ENCODE peak calls at places on chromosome 3, in eight cellular contexts. C is lower leg skin, L is foreskin fibroblast, W is adrenal gland, A is prostate gland, K is left ventricle myocardium inferior, R is transverse colon, N is fibroblast of lung. Y is an unnamed sample.

GRCh38 chr3:23085256-23085655 is 117.9 kb upstream of the UBE2E2 start:
- DNase-seq in C (no peak), L (no peak), W (no peak), A (no peak), K (no peak), R (no peak), N (peak), Y (peak)

GRCh38 chr3:178385280-178385952 is 150.8 kb upstream of the KCNMB2 start:
- DNase-seq in C (no peak), L (peak), W (peak), A (peak), K (no peak), R (no peak), N (peak), Y (no peak)

GRCh38 chr3:107796786-107797185 is 274.0 kb downstream of the BBX start:
- DNase-seq in C (no peak), L (peak), W (no peak), A (no peak), K (no peak), R (no peak), N (peak), Y (peak)

GRCh38 chr3:65902304-65902793 is 136.4 kb downstream of the MAGI1 start:
- DNase-seq in C (peak), L (no peak), W (no peak), A (peak), K (no peak), R (peak), N (peak), Y (no peak)

GRCh38 chr3:66827726-66828125 is 170.4 kb upstream of the KBTBD8 start:
- DNase-seq in C (no peak), L (no peak), W (no peak), A (no peak), K (no peak), R (no peak), N (no peak), Y (no peak)

GRCh38 chr3:187193181-187193580 is 4.1 kb upstream of the RTP1 start:
- DNase-seq in C (no peak), L (no peak), W (no peak), A (no peak), K (no peak), R (no peak), N (peak), Y (no peak)

GRCh38 chr3:150736903-150737832 is 25.8 kb downstream of the SIAH2 start:
- DNase-seq in C (peak), L (peak), W (peak), A (no peak), K (no peak), R (no peak), N (no peak), Y (no peak)

GRCh38 chr3:153768559-153769469 is 352.4 kb upstream of the ARHGEF26 start:
- DNase-seq in C (no peak), L (peak), W (peak), A (peak), K (no peak), R (peak), N (peak), Y (peak)

DNA sequence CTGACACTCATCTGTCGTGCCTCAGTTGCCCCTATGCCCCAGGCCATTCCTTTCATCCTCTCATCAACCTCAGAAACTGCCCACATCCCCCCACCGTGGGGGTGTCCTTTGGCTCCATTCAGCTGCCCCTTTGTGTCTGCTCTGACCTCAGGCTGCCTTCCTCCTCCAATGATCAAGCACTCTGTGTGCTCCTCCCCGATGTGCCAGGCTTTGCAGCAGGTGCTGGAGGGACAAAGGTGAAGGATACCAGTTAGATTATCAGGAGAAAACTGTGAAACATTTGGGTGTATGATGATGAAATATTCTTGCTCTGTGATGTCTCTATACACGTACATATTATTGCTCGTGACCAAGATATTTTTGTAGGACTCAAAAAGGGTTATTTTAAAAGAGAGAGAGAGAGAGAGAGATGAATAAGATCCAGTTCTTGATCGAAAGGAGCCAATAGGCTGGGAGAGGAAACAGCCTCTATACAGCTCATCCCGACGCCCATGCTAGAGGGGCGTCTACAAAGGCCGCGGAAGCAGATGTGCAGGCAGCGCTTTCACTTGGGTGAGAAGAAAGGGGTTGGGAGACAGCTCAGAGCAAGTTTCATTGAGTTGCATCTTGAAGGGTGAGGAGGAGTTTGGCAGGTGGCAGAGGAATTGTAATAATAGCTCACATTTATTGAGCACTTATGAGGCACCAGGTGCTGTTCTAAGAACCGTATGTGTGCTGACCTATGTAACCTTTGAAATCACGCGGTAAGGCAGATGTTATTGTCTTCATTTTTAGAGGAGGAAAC is 28.3 kb upstream of the ADCY5 start:
- DNase-seq in C (peak), L (no peak), W (no peak), A (no peak), K (no peak), R (no peak), N (no peak), Y (no peak)
- H3K4me3 ChIP-seq in C (no peak), L (no peak), W (no peak), A (no peak), K (no peak), R (no peak), N (no peak), Y (no peak)

GRCh38 chr3:143775401-143775970 is 72.8 kb downstream of the SLC9A9 start:
- DNase-seq in C (no peak), L (peak), W (no peak), A (peak), K (no peak), R (no peak), N (peak), Y (no peak)
- TF ChIP-seq CTCF in C (no peak), L (peak), W (peak), A (peak), K (peak), R (peak), N (peak), Y (no peak)

DNA sequence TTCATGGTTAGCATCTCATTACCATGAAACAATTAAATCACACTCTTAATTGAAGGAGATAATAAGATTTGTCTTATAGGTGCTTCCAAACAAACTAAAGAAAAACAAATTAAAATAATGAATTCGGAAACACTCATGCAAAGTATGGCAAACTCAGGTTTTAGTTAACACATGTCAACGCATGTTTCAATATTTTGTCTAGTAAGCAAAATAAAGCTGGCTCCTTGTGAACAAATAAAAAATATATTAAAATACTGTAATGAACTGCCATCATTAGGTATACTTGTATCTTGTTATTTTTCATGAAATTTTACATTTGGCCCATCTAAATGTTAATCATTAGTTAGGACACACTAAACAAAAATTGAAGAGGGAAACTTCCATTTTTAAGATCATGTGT is 519.2 kb downstream of the MECOM start:
- DNase-seq in C (no peak), L (no peak), W (no peak), A (no peak), K (no peak), R (no peak), N (no peak), Y (no peak)
- H3K4me3 ChIP-seq in C (no peak), L (peak), W (no peak), A (no peak), K (peak), R (no peak), N (peak), Y (no peak)

GRCh38 chr3:14411988-14412387 is 9.6 kb downstream of the SLC6A6 start:
- DNase-seq in C (no peak), L (peak), W (no peak), A (no peak), K (no peak), R (no peak), N (no peak), Y (no peak)
- TF ChIP-seq CTCF in C (no peak), L (no peak), W (no peak), A (no peak), K (no peak), R (no peak), N (no peak), Y (peak)

DNA sequence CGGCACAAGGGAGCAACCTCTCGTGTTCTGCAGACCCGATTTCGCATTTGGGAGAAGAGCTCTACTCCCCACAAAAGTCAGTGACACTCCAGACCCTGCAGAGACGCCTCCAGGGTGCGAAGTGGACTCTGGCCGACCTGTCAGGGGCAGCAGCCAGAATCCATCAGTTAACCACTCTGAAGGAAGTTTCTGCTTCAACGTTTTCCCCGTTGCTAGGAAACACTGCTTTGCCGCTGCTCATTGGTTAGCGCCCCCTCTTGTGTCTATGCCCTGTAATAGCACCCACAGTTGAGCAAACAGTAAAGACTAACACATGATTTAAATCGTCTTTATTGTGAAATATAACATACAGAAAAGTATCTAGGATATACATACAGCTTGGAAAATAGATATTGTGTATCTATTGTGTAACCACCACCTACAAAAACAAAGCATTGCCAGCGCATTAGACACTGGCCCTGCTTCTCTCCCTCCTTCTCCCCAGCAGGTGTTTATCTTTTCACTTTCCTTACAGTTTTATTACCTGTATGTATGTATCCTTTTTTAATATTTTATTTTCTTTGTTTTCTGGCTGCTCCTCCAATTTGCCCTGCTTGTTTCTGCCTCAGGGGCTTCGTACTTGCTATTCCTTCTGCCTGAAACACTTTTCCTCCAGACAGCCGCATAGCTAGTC is 38.9 kb downstream of the TMEM40 start:
- DNase-seq in C (peak), L (peak), W (peak), A (peak), K (peak), R (peak), N (peak), Y (no peak)
- H3K4me3 ChIP-seq in C (no peak), L (peak), W (no peak), A (no peak), K (peak), R (no peak), N (peak), Y (peak)

GRCh38 chr3:71397046-71397445 is 186.5 kb downstream of the FOXP1 start:
- DNase-seq in C (no peak), L (peak), W (no peak), A (no peak), K (no peak), R (peak), N (peak), Y (no peak)
- TF ChIP-seq CTCF in C (no peak), L (peak), W (peak), A (peak), K (peak), R (peak), N (peak), Y (peak)

DNA sequence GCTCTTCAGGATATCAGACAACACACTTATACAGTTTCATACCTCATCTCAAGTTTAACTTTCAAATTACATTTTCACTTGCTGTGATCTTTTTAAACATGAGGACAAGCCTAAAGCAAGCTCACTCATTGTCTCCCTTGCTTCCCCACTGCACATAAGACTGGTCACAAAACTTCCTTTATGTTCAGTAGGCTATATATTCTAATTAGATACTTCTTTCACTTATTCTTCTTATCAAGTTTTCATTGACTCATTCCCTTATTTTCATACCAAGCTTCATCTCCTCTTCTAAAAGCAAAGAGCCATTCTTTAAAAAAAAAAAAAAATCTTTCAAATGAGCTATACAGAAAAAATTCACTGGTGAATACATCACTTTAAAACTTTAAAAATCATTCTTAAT is 62.6 kb downstream of the ESYT3 start:
- DNase-seq in C (no peak), L (no peak), W (no peak), A (no peak), K (no peak), R (no peak), N (no peak), Y (no peak)
- H3K4me3 ChIP-seq in C (no peak), L (no peak), W (no peak), A (no peak), K (no peak), R (no peak), N (no peak), Y (no peak)

GRCh38 chr3:40583691-40584090 is 58.9 kb downstream of the ZNF621 start:
- DNase-seq in C (no peak), L (no peak), W (peak), A (no peak), K (no peak), R (no peak), N (no peak), Y (no peak)

GRCh38 chr3:40584625-40585189 is 59.9 kb downstream of the ZNF621 start:
- DNase-seq in C (peak), L (peak), W (peak), A (peak), K (peak), R (peak), N (peak), Y (peak)

GRCh38 chr3:40586866-40587265 is 62.1 kb downstream of the ZNF621 start:
- DNase-seq in C (no peak), L (no peak), W (no peak), A (no peak), K (no peak), R (no peak), N (no peak), Y (no peak)

GRCh38 chr3:40585381-40586016 is 60.7 kb downstream of the ZNF621 start:
- DNase-seq in C (no peak), L (no peak), W (no peak), A (no peak), K (no peak), R (no peak), N (no peak), Y (no peak)

GRCh38 chr3:40588406-40588805 is 63.6 kb downstream of the ZNF621 start:
- DNase-seq in C (no peak), L (no peak), W (no peak), A (no peak), K (no peak), R (peak), N (no peak), Y (no peak)
- TF ChIP-seq CTCF in C (no peak), L (no peak), W (no peak), A (peak), K (no peak), R (no peak), N (no peak), Y (no peak)